ENCODE peak calls at places on chromosomes 5 and 9, in four cellular contexts. V is Panc1; J is pancreas; B is CD8-positive, alpha-beta T cell. U is an unnamed sample.

GRCh38 chr5:76813982-76814562 is 4.8 kb upstream of the F2RL1 start:
- DNase-seq in J (no peak), B (no peak), V (no peak), U (no peak)

GRCh38 chr9:17057729-17058128 is 77.1 kb upstream of the CNTLN start:
- DNase-seq in B (no peak), J (no peak), V (no peak), U (no peak)

GRCh38 chr9:32398207-32398606 is 13.8 kb downstream of the ACO1 start:
- DNase-seq in V (no peak), J (no peak), B (no peak), U (no peak)

GRCh38 chr5:980001-980588 is 28.5 kb upstream of the NKD2 start:
- DNase-seq in J (peak; percentile 19), B (no peak), V (no peak), U (peak; percentile 27)

GRCh38 chr5:159539678-159540077 is 209.4 kb upstream of the IL12B start:
- DNase-seq in J (no peak), B (no peak), V (no peak), U (no peak)

GRCh38 chr9:92393686-92394085 is 10.7 kb downstream of the OGN start:
- DNase-seq in J (no peak), B (no peak), V (no peak), U (no peak)

GRCh38 chr9:21801683-21802417 is 586 bp upstream of the MTAP start:
- DNase-seq in V (no peak), B (no peak), J (peak; percentile 70), U (peak; percentile 46)

GRCh38 chr9:117543089-117543488 is 128.2 kb upstream of the ASTN2 start:
- DNase-seq in J (no peak), B (no peak), V (no peak), U (no peak)

GRCh38 chr9:136521541-136521940 is 24.3 kb downstream of the NOTCH1 start:
- DNase-seq in J (no peak), V (no peak), B (no peak), U (no peak)

GRCh38 chr5:1315709-1316587 is 21.1 kb upstream of the TERT start:
- DNase-seq in J (peak; percentile 86), B (peak; percentile 46), V (no peak), U (no peak)

GRCh38 chr9:115650768-115651167 is 502.8 kb upstream of the PAPPA start:
- DNase-seq in J (no peak), V (no peak), B (no peak), U (no peak)

GRCh38 chr9:115649991-115650472 is 503.6 kb upstream of the PAPPA start:
- DNase-seq in J (peak; percentile 26), V (no peak), B (no peak), U (peak; percentile 53)

GRCh38 chr9:115653231-115653630 is 500.4 kb upstream of the PAPPA start:
- DNase-seq in B (no peak), J (no peak), V (no peak), U (no peak)

DNA sequence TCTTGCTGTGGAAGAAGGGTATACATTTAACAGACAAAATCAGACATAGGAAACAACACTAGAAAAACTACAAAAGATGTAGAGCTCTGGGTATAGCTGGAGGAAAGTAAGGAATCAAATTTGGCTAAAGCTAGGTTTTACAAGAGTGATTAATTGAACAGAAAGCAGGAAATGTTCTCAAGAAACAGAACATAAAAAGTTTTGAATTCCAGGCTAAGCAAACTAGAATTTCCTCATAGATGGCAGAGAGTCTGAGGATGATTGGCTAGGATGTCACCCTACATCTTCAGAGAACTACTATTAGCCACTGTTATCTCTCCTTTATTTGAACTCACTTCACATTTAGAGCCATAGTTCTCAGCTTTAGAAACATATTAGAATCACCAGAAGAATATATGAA is 502.1 kb upstream of the PAPPA start:
- DNase-seq in V (no peak), B (no peak), J (no peak), U (no peak)
- H3K27ac ChIP-seq in V (no peak overlapping the region), B (no peak overlapping the region), J (no peak overlapping the region), U (no peak overlapping the region)

GRCh38 chr5:13276143-13276542 is 668.3 kb downstream of the DNAH5 start:
- DNase-seq in B (no peak), J (no peak), V (no peak), U (no peak)

GRCh38 chr5:13278148-13278547 is 666.3 kb downstream of the DNAH5 start:
- DNase-seq in V (no peak), B (no peak), J (no peak), U (no peak)
- TF ChIP-seq CTCF in V (peak; percentile 46), B (no peak), J (no peak), U (no peak)

DNA sequence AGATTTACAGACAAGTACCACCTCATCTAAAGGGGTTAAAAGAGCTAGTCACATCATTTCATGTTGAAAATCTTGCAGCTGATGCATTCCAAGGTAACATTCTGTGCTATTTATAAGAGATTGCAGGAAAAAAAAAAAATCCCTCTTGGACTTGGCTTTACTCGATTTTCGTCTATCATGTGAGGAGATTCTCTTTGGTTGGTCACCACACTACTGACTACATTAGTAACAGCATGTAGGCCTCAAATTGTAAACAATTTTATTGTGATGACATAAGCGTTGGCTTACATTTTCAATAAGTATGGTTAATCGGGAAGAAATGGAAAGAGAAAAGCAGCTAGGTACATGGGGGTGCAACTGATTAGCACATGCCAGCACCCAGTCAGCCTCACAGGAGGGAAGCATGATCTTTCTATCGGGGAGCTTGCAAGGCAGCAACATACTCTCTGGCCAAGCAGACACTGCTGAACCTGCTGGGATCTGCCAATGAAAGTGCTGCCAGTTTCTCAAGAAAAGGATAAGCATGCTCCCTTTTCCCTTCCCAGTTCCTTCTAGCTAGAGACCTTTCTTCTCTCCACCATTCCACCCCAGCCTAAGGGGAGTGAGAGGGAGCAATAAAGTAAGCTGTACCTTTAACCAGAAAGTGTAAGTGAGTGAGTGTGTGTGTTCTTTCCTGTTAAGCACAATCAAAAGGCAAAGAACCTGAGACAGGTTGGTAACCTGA is 7.5 kb downstream of the NREP start:
- DNase-seq in V (no peak), J (no peak), B (no peak), U (no peak)
- H3K27ac ChIP-seq in V (no peak overlapping the region), J (no peak overlapping the region), B (no peak overlapping the region), U (no peak overlapping the region)

DNA sequence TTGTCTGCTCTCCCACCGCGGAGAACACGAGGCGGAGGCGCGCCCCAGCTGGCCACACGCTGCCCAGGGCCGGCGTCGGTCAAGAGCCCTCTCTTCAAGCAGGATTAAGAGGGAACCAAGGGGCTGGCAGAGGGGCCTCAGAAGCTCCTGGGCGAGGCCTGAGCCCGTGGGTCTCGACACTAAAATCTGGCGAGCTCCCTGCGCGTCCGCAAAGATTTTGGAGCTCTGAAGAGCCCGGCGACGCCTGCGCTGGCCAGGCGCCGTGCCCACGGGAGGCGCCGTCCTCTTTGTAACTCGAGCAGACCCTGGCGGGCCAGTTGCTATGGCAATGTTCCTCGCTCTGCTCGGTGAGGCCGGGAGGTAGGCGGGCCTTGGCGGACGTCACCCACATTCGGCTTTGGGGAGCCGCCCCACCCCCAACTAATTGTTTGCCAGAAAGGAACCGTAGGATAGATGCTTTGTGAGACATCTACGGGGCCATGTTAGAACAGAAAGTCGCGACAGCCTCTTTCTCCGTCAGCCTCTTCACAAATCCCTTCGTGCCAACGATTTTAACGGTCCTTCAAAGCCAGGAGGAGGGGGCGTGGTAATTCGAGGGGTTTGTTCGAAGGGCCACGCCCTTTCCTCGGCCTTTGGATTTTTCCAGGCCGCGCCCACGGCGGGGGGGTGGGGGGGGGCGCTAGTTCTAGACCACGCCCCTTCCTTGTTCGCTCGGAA is 735 bp upstream of the CNOT8 start:
- DNase-seq in J (peak; percentile 94), V (peak; percentile 83), B (peak; percentile 76), U (peak; percentile 96)
- TF ChIP-seq CTCF in J (no peak), V (no peak), B (no peak), U (peak; percentile 13)

DNA sequence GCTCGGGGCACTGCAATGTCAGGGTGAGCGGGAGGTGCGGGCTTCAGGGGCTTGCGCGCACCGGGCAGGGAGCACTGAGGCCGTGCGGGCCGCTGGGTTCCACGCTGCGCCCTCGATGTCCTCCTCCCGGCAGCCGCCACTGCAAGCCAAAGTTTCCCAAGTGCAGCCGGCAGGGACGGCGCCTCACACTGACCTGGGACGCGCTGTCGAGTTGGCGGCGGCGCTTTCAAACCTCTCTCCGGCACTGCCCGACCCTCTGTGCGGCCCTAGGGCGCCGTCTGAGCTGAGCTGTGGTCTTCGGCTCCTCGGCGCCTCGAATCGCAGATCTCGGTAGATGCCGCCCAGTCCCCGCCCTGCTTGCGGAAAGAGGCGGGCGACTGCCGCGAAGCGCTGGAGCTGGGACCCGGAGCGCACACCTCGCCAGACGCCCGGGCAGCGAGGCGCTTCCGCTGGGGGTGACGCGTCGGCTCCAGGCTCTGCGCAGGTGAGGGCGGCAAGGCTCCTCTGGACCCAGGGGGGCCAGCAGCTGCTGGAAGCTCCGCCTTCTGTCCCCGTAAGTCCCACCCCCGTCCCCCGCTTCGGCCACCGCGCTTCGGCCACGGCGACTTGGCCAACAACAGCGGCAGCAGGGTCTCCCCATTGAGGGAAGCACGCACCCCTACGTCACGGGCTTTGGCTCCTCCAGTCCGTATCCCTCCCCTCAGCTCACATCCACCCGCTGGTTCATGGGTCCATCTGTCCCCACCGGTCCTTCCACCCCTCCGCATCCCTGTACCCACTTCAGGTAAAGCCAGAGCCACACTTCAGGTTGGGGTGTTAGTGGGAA is at the start of gene ANKRD34B:
- DNase-seq in B (no peak), V (no peak), J (no peak), U (no peak)
- H3K27ac ChIP-seq in B (no peak within 1 kb of the TSS), V (no peak within 1 kb of the TSS), J (no peak within 1 kb of the TSS), U (no peak within 1 kb of the TSS)

GRCh38 chr5:3634061-3634460 is 38.4 kb downstream of the IRX1 start:
- DNase-seq in J (no peak), B (no peak), V (no peak), U (no peak)
- TF ChIP-seq CTCF in J (no peak), B (no peak), V (no peak), U (no peak)

DNA sequence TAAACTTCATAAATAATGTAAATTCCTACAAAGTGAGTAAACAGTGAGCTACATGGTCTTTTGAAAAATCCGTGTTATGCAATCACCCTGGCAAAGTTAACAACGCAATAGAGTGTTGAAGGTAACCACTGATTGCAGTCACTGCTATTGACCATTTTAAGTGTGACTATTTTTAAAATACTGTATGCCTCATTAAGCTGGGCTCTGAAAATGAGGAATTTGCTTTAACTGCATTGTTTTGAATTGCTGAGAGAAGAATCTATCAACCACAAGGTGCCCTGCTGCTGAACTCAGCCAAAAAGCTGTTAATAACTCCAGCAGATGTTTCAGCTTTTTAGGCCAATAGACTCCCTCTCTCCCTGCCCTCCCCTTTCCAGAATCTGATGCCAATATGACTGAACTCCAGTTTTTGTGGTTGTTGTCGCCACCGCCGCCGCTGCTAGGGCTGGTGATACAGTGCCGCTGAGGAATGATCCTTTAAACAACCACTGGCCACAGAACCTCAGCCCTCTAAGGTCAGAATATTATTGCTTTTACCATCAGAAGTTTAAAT is 35.3 kb upstream of the SMARCA2 start:
- DNase-seq in V (no peak), J (peak; percentile 22), B (no peak), U (peak; percentile 4)
- H3K27ac ChIP-seq in V (no peak overlapping the region), J (peak overlapping the region; percentile 50), B (no peak overlapping the region), U (no peak overlapping the region)